ENCODE peak calls at places on chromosome 13, in eight cellular contexts. E is thoracic aorta; U is IMR-90; X is left ventricle myocardium inferior; D is CD8-positive, alpha-beta memory T cell; K is breast epithelium; S is heart left ventricle; Q is fibroblast of lung. H is an unnamed sample.

GRCh38 chr13:51913421-51914136 is 51.8 kb downstream of the CCDC70 start:
- DNase-seq in E (no peak), U (no peak), X (no peak), D (no peak), K (no peak), S (no peak), Q (no peak), H (no peak)

GRCh38 chr13:44350775-44351504 is 22.7 kb upstream of the SERP2 start:
- DNase-seq in E (no peak), U (no peak), X (no peak), D (no peak), K (no peak), S (no peak), Q (no peak), H (peak; percentile 81)

GRCh38 chr13:73677041-73677589 is 457.1 kb downstream of the KLF12 start:
- DNase-seq in E (no peak), U (peak; percentile 71), X (no peak), D (no peak), K (no peak), S (no peak), Q (peak; percentile 78), H (peak; percentile 98)

GRCh38 chr13:20717581-20718542 is 14.4 kb downstream of the IL17D start:
- DNase-seq in E (no peak), U (no peak), X (no peak), D (no peak), K (no peak), S (no peak), Q (no peak), H (no peak)

GRCh38 chr13:102983496-102983895 is 82.7 kb downstream of the SLC10A2 start:
- DNase-seq in E (no peak), U (no peak), X (no peak), D (no peak), K (no peak), S (no peak), Q (no peak), H (peak; percentile 98)

GRCh38 chr13:27868639-27869435 is 51.0 kb upstream of the PDX1 start:
- DNase-seq in E (no peak), U (peak; percentile 5), X (no peak), D (no peak), K (no peak), S (no peak), Q (no peak), H (no peak)

GRCh38 chr13:39405107-39405506 is 197.9 kb downstream of the LHFPL6 start:
- DNase-seq in E (no peak), U (peak; percentile 44), X (no peak), D (no peak), K (no peak), S (no peak), Q (no peak), H (no peak)

GRCh38 chr13:77143325-77143907 is 116.5 kb upstream of the FBXL3 start:
- DNase-seq in E (no peak), U (peak; percentile 52), X (no peak), D (no peak), K (no peak), S (no peak), Q (peak; percentile 1), H (peak; percentile 32)

GRCh38 chr13:113920606-113921306 is 53.1 kb downstream of the C13orf46 start:
- DNase-seq in E (no peak), U (no peak), X (no peak), D (no peak), K (peak; percentile 15), S (no peak), Q (no peak), H (no peak)

GRCh38 chr13:85236431-85236830 is 562.8 kb downstream of the SLITRK6 start:
- DNase-seq in E (no peak), U (peak; percentile 54), X (no peak), D (no peak), K (no peak), S (no peak), Q (peak; percentile 71), H (peak; percentile 82)

GRCh38 chr13:83752141-83752540 is 130.1 kb downstream of the SLITRK1 start:
- DNase-seq in E (no peak), U (peak; percentile 47), X (no peak), D (no peak), K (no peak), S (no peak), Q (peak; percentile 73), H (peak; percentile 72)

GRCh38 chr13:98749501-98749900 is 3.0 kb downstream of the SLC15A1 start:
- DNase-seq in E (no peak), U (peak; percentile 60), X (no peak), D (no peak), K (no peak), S (no peak), Q (peak; percentile 85), H (no peak)

GRCh38 chr13:79225487-79226232 is 180.4 kb downstream of the RBM26 start:
- DNase-seq in E (no peak), U (no peak), X (no peak), D (no peak), K (no peak), S (no peak), Q (no peak), H (peak; percentile 15)

GRCh38 chr13:69092615-69093322 is 1014.9 kb upstream of the ATXN8OS start:
- DNase-seq in E (no peak), U (no peak), X (no peak), D (no peak), K (no peak), S (no peak), Q (no peak), H (no peak)

GRCh38 chr13:33787051-33787591 is 30.8 kb upstream of the RFC3 start:
- DNase-seq in E (no peak), U (no peak), X (no peak), D (peak; percentile 36), K (no peak), S (no peak), Q (no peak), H (peak; percentile 30)

DNA sequence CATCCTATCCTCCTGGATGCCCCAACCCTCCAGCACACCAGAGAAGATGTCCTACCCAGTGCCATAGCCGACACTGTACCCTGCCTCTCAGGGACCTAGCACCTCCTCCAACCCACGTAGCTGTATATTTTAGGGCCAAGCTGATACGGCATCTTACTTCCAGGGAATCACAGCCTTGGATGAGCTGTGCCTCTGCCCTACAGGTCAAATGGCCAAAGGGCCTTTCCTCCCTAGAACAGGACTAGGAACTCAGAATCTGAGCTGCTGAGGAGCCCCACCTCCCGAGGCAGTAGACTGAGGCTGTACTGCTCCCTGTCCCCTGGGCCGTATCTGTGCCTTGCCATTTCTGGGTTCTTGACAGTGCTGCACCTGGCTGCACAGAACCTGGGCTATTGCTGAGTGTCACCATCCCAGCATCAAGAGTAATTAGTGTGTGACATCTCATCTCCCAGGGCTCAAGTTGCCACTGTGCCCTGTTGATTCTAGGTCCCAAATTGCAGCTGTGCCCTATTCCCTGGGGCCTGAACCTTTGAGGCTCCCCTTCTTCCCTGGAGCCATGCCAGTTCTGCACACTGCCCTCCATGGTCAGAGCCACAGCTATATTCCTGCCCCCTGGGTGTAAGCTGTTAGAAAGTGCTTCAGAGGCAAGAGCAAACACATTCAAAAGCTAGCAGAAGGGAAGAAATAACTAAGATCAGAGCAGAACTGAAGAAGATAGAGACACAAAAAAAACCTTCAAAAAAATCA is 41.0 kb downstream of the VWA8 start:
- DNase-seq in E (no peak), U (no peak), X (no peak), D (no peak), K (no peak), S (no peak), Q (no peak), H (no peak)
- H3K27ac ChIP-seq in E (no peak overlapping the region), U (no peak overlapping the region), X (peak overlapping the region; percentile 63), D (no peak overlapping the region), K (no peak overlapping the region), S (no peak overlapping the region), Q (no peak overlapping the region), H (no peak overlapping the region)

GRCh38 chr13:40644838-40645620 is 21.4 kb downstream of the FOXO1 start:
- DNase-seq in E (no peak), U (no peak), X (no peak), D (no peak), K (no peak), S (no peak), Q (no peak), H (peak; percentile 62)

GRCh38 chr13:40637644-40638043 is 28.8 kb downstream of the FOXO1 start:
- DNase-seq in E (no peak), U (no peak), X (no peak), D (no peak), K (no peak), S (no peak), Q (no peak), H (no peak)

GRCh38 chr13:40639226-40639681 is 27.2 kb downstream of the FOXO1 start:
- DNase-seq in E (no peak), U (no peak), X (no peak), D (no peak), K (no peak), S (no peak), Q (no peak), H (no peak)

GRCh38 chr13:40640202-40640601 is 26.2 kb downstream of the FOXO1 start:
- DNase-seq in E (no peak), U (no peak), X (no peak), D (no peak), K (no peak), S (no peak), Q (no peak), H (no peak)

GRCh38 chr13:40640845-40641458 is 25.5 kb downstream of the FOXO1 start:
- DNase-seq in E (no peak), U (no peak), X (no peak), D (no peak), K (no peak), S (no peak), Q (no peak), H (peak; percentile 55)
- H3K4me1 ChIP-seq in E (peaks cover 50% of the 10 kb centered on the region), U (no peaks in the 10 kb centered on the region), X (peaks cover 87% of the 10 kb centered on the region), D (peaks cover 93% of the 10 kb centered on the region), K (peaks cover 4% of the 10 kb centered on the region), S (peaks cover 74% of the 10 kb centered on the region), Q (no peaks in the 10 kb centered on the region), H (peaks cover 9% of the 10 kb centered on the region)

DNA sequence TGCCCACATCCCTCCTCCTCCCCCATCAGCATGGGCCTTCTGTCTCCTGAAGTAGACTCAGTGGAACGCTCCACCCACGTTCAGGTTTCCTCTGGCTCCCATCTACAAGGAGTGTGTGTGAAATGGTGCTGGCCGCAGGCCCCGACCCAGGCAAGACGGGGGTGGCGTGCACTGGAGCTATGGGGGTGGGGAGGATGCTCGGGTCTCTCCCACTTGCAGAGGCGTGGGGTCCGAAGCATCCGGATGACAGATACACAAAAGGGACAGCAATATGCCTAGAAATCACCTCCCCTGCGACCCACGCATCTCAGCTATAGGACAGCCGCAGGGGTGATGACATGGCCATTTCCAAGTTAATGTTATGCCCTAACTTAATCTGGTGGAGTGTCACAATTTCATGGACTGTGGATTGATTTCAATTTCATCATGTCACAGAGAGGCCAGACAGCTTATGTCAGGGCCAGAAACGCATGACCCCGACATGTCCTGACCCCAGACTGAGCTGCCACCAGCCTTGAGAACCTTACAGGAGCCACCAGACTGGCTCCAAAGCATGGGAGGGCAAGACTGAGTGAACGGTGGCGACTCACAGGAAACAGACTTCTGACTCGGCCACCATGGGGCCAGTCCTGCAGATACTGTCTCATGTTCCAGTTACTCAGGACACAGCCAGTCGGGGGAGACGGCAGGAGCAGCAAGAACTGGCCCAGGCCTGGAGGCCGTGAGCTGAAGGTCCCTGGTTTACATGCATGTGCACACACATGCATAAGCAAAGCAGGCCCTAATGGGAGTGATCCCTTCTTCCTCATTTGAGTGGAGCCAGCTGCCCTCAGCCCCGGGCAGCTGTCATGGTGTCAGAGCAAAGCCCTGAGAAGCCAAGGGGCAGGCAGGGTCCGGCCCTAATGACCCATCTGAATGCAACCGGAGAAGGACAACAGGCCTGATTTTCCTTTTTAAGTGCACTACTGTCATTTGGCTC is 82.2 kb downstream of the SLC7A1 start:
- DNase-seq in E (no peak), U (peak; percentile 63), X (no peak), D (no peak), K (no peak), S (no peak), Q (no peak), H (no peak)
- H3K27ac ChIP-seq in E (no peak overlapping the region), U (no peak overlapping the region), X (peak overlapping the region; percentile 27), D (no peak overlapping the region), K (no peak overlapping the region), S (peak overlapping the region; percentile 42), Q (no peak overlapping the region), H (no peak overlapping the region)

GRCh38 chr13:46607768-46608553 is 55.0 kb downstream of the LRCH1 start:
- DNase-seq in E (no peak), U (no peak), X (no peak), D (no peak), K (no peak), S (no peak), Q (no peak), H (no peak)
- H3K4me1 ChIP-seq in E (peaks cover 39% of the 10 kb centered on the region), U (peaks cover 6% of the 10 kb centered on the region), X (peaks cover 78% of the 10 kb centered on the region), D (peaks cover 19% of the 10 kb centered on the region), K (peaks cover 13% of the 10 kb centered on the region), S (peaks cover 62% of the 10 kb centered on the region), Q (no peaks in the 10 kb centered on the region), H (peaks cover 35% of the 10 kb centered on the region)

H was measured in foreskin keratinocyte.